ENCODE peak calls at places on chromosomes 11 and 22, in five cellular contexts. L is HFFc6, J is HTR-8/SVneo, X is posterior cingulate gyrus, I is NCI-H2081. F is an unnamed sample.
A peak's percentile ranks its signal among the peaks of the same experiment; 100 is the strongest.

GRCh38 chr22:17346578-17346977 is 22.7 kb upstream of the CECR2 start:
- DNase-seq in L (no peak), J (no peak), I (no peak), X (no peak), F (no peak)

GRCh38 chr22:40070701-40071100 is 75.9 kb downstream of the FAM83F start:
- DNase-seq in L (peak; percentile 11), J (peak; percentile 10), I (no peak), X (no peak), F (no peak)

GRCh38 chr11:70663815-70664214 is 265.5 kb downstream of the CTTN start:
- DNase-seq in L (no peak), I (no peak), J (no peak), X (no peak), F (no peak)

GRCh38 chr11:130633466-130633865 is 185.0 kb downstream of the ADAMTS15 start:
- DNase-seq in J (no peak), I (no peak), L (no peak), X (no peak), F (no peak)

GRCh38 chr11:33692013-33692504 is 8.6 kb downstream of the C11orf91 start:
- DNase-seq in L (peak; percentile 93), I (peak; percentile 92), X (peak; percentile 62), J (peak; percentile 75), F (no peak)

GRCh38 chr11:118916842-118917388 is 8.8 kb downstream of the BCL9L start:
- DNase-seq in I (peak; percentile 50), X (no peak), L (peak; percentile 89), J (no peak), F (no peak)

GRCh38 chr22:49855491-49855911 is 1.9 kb downstream of the ZBED4 start:
- DNase-seq in I (no peak), X (no peak), L (no peak), J (no peak), F (no peak)

GRCh38 chr11:457071-457760 is 7.1 kb downstream of the PTDSS2 start:
- DNase-seq in I (no peak), J (no peak), X (no peak), L (no peak), F (no peak)

GRCh38 chr11:131186629-131187075 is 183.8 kb upstream of the NTM start:
- DNase-seq in X (no peak), L (no peak), J (no peak), I (no peak), F (peak; percentile 20)

GRCh38 chr11:68206211-68206610 is 6.9 kb downstream of the KMT5B start:
- DNase-seq in X (no peak), J (peak; percentile 82), I (peak; percentile 47), L (peak; percentile 55), F (peak; percentile 56)

GRCh38 chr11:117535870-117536411 is 208.3 kb downstream of the CEP164 start:
- DNase-seq in I (no peak), X (peak; percentile 62), J (no peak), L (no peak), F (peak; percentile 28)

GRCh38 chr22:46110215-46110614 is 40.1 kb upstream of the PPARA start:
- DNase-seq in J (no peak), I (no peak), X (no peak), L (no peak), F (no peak)

GRCh38 chr22:27148025-27148424 is 490.6 kb downstream of the MIAT start:
- DNase-seq in I (no peak), J (no peak), L (no peak), X (no peak), F (no peak)

GRCh38 chr11:36540998-36541397 is 26.8 kb upstream of the RAG1 start:
- DNase-seq in X (peak; percentile 11), J (peak; percentile 15), I (peak; percentile 22), L (peak; percentile 55), F (peak; percentile 64)

GRCh38 chr11:111733655-111734088 is 32.5 kb downstream of the PPP2R1B start:
- DNase-seq in J (no peak), I (no peak), X (no peak), L (no peak), F (no peak)

GRCh38 chr11:44659641-44660040 is 67.1 kb upstream of the TSPAN18 start:
- DNase-seq in L (no peak), J (no peak), I (no peak), X (no peak), F (peak; percentile 8)

GRCh38 chr11:84019576-84020194 is 733.5 kb upstream of the CCDC90B start:
- DNase-seq in J (no peak), X (no peak), L (peak; percentile 3), I (no peak), F (no peak)

F was measured in NCI-H524.